ENCODE peak calls at places on chromosomes 3 and 15, in four cellular contexts. H is mammary epithelial cell, X is A549, V is mesenchymal stem cell. P is an unnamed sample.

GRCh38 chr15:45200799-45201556 is 13.2 kb upstream of the SHF start:
- DNase-seq in H (peak; percentile 86), X (peak; percentile 90), V (peak; percentile 85), P (peak; percentile 85)

GRCh38 chr3:160134454-160134853 is 90.8 kb upstream of the C3orf80 start:
- DNase-seq in H (no peak), X (peak; percentile 38), V (no peak), P (no peak)

GRCh38 chr3:114175204-114175987 is 3.5 kb downstream of the DRD3 start:
- DNase-seq in H (no peak), X (no peak), V (no peak), P (no peak)

GRCh38 chr3:150069633-150070032 is 98.9 kb upstream of the PFN2 start:
- DNase-seq in H (no peak), X (no peak), V (no peak), P (no peak)

GRCh38 chr3:152121292-152121654 is 147.5 kb upstream of the MBNL1 start:
- DNase-seq in H (peak; percentile 77), X (peak; percentile 23), V (peak; percentile 85), P (peak; percentile 92)

GRCh38 chr3:113600418-113601185 is 68.2 kb downstream of the SIDT1 start:
- DNase-seq in H (no peak), X (no peak), V (no peak), P (no peak)

GRCh38 chr15:98842192-98842972 is 165.2 kb downstream of the PGPEP1L start:
- DNase-seq in H (peak; percentile 14), X (no peak), V (no peak), P (peak; percentile 61)

GRCh38 chr15:64311566-64311965 is 44.4 kb downstream of the CSNK1G1 start:
- DNase-seq in H (no peak), X (no peak), V (no peak), P (no peak)

GRCh38 chr3:24306518-24306917 is 188.1 kb downstream of the THRB start:
- DNase-seq in H (no peak), X (no peak), V (no peak), P (no peak)

GRCh38 chr3:168424059-168424765 is 328.5 kb upstream of the GOLIM4 start:
- DNase-seq in H (no peak), X (no peak), V (peak; percentile 21), P (no peak)

GRCh38 chr3:191401775-191402357 is 59.1 kb upstream of the PYDC2 start:
- DNase-seq in H (no peak), X (no peak), V (no peak), P (no peak)

GRCh38 chr3:155554777-155555445 is 190.0 kb downstream of the PLCH1 start:
- DNase-seq in H (peak; percentile 65), X (peak; percentile 85), V (no peak), P (no peak)

GRCh38 chr3:146803746-146804145 is 198.6 kb upstream of the PLSCR5 start:
- DNase-seq in H (no peak), X (no peak), V (peak; percentile 79), P (peak; percentile 89)

GRCh38 chr15:70792171-70792573 is 28.8 kb upstream of the UACA start:
- DNase-seq in H (peak; percentile 50), X (peak; percentile 80), V (peak; percentile 59), P (peak; percentile 90)

GRCh38 chr3:79906106-79906505 is 138.3 kb upstream of the ROBO1 start:
- DNase-seq in H (peak; percentile 14), X (no peak), V (no peak), P (no peak)

GRCh38 chr15:96565266-96565665 is 234.8 kb downstream of the NR2F2 start:
- DNase-seq in H (peak; percentile 73), X (no peak), V (no peak), P (no peak)

GRCh38 chr3:113552851-113553250 is 20.5 kb downstream of the SIDT1 start:
- DNase-seq in H (no peak), X (no peak), V (no peak), P (no peak)

GRCh38 chr3:94671078-94671477 is 608.2 kb downstream of the NSUN3 start:
- DNase-seq in H (no peak), X (no peak), V (no peak), P (no peak)

GRCh38 chr3:152376351-152377183 is 107.8 kb downstream of the MBNL1 start:
- DNase-seq in H (no peak), X (peak; percentile 72), V (no peak), P (peak; percentile 43)

GRCh38 chr15:88882745-88883144 is 12.6 kb downstream of the HAPLN3 start:
- DNase-seq in H (no peak), X (no peak), V (peak; percentile 24), P (peak; percentile 59)

GRCh38 chr15:89114974-89115373 is 26.7 kb downstream of the ABHD2 start:
- DNase-seq in H (no peak), X (peak; percentile 74), V (peak; percentile 37), P (peak; percentile 55)

GRCh38 chr3:11600501-11601282 is 43.0 kb downstream of the VGLL4 start:
- DNase-seq in H (peak; percentile 99), X (peak; percentile 93), V (peak; percentile 99), P (peak; percentile 99)

GRCh38 chr3:63791974-63792373 is 27.1 kb upstream of the C3orf49 start:
- DNase-seq in H (peak; percentile 35), X (peak; percentile 10), V (peak; percentile 50), P (peak; percentile 91)

GRCh38 chr15:52232327-52232726 is 41.1 kb upstream of the GNB5 start:
- DNase-seq in H (no peak), X (no peak), V (no peak), P (peak; percentile 19)
- H3K4me3 ChIP-seq in H (no peak overlapping the region), X (no peak overlapping the region), V (no peak overlapping the region), P (no peak overlapping the region)

GRCh38 chr15:31227954-31228542 is 98.6 kb upstream of the KLF13 start:
- DNase-seq in H (no peak), X (no peak), V (no peak), P (no peak)
- H3K4me2 ChIP-seq in H (no peak overlapping the region), X (no peak overlapping the region), V (no peak overlapping the region), P (no peak overlapping the region)

DNA sequence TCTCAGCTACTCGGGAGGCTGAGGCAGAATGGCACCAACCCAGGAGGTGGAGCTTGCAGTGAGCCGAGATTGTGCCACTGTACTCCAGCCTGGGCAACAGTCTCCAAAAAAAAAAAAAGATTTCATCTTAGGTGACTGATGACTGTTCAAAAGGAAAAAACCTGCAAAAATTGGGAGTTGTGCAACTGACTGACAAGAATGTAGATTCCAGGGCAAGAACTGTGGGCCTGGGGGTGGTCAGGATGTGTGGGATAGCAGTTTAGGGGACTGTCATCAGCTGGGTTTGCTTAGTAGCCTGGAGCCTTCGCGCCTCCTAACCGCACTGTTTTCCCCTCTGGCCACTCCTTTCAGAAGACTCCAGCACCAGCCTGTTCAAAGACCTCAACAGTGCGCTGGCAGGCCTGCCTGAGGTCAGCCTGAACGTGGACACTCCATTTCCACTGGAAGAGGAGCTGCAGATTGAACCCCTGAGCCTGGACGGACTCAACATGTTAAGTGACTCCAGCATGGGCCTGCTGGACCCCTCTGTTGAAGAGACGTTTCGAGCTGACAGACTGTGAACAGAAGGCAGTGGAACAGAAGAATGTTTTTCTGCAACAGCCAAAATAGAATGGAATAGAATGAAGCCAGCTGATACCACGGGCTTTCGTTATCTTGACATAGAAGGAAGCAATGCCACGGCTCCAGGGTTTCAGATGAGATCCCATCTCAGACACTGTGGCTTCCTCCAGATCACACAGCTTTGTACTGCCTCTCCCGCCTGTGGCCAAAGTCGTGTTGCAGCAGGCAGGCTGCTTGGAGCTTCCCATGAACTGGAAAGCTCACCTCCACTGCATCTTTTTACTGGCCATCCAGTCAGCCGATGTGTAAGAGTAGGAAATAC is 75.3 kb upstream of the BLM start:
- DNase-seq in H (peak; percentile 25), X (no peak), V (no peak), P (no peak)
- H3K4me3 ChIP-seq in H (no peak overlapping the region), X (no peak overlapping the region), V (no peak overlapping the region), P (no peak overlapping the region)

GRCh38 chr3:46985588-46985987 is 6.1 kb downstream of the NBEAL2 start:
- DNase-seq in H (no peak), X (no peak), V (no peak), P (no peak)
- H3K4me2 ChIP-seq in H (peak overlapping the region; percentile 9), X (no peak overlapping the region), V (no peak overlapping the region), P (no peak overlapping the region)

DNA sequence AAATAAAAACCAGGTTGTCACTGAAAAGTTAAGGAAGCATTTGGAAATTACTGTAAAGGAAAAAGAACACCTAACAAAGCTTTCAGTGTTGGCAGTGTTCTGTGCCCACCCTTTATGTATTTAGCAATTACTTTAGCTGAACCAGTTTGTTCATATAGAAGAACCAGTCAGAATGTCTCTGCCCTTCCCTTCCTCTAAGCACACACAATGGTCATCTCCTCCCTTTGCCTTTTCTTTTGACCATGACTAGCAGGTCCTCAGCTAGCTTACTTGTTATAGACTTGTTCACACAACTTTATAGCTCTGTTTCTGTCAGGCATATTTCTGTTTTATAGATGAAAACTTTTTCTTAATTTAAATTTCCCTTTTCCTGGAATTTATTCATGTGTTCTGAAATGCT is 59.6 kb downstream of the AKAP13 start:
- DNase-seq in H (no peak), X (no peak), V (no peak), P (no peak)
- H3K4me3 ChIP-seq in H (no peak overlapping the region), X (no peak overlapping the region), V (no peak overlapping the region), P (no peak overlapping the region)

GRCh38 chr3:172106037-172106559 is 66.7 kb downstream of the FNDC3B start:
- DNase-seq in H (no peak), X (no peak), V (no peak), P (no peak)

GRCh38 chr3:172107403-172107802 is 68.0 kb downstream of the FNDC3B start:
- DNase-seq in H (no peak), X (no peak), V (no peak), P (peak; percentile 29)

GRCh38 chr3:172104471-172105072 is 65.2 kb downstream of the FNDC3B start:
- DNase-seq in H (peak; percentile 54), X (peak; percentile 29), V (no peak), P (no peak)

GRCh38 chr3:172110127-172110779 is 70.9 kb downstream of the FNDC3B start:
- DNase-seq in H (no peak), X (no peak), V (no peak), P (no peak)

GRCh38 chr3:172106989-172107388 is 67.6 kb downstream of the FNDC3B start:
- DNase-seq in H (no peak), X (no peak), V (no peak), P (no peak)
- H3K4me2 ChIP-seq in H (no peak overlapping the region), X (no peak overlapping the region), V (no peak overlapping the region), P (no peak overlapping the region)

GRCh38 chr3:14797731-14798130 is 21.0 kb upstream of the FGD5 start:
- DNase-seq in H (no peak), X (no peak), V (no peak), P (no peak)
- H3K4me3 ChIP-seq in H (no peak overlapping the region), X (no peak overlapping the region), V (no peak overlapping the region), P (no peak overlapping the region)

GRCh38 chr3:107377151-107377550 is at the start of gene CCDC54:
- DNase-seq in H (no peak), X (peak; percentile 9), V (no peak), P (peak; percentile 22)
- H3K4me2 ChIP-seq in H (no peak within 1 kb of the TSS), X (no peak within 1 kb of the TSS), V (no peak within 1 kb of the TSS), P (no peak within 1 kb of the TSS)

GRCh38 chr15:58065011-58065444 is 483 bp downstream of the ALDH1A2 start:
- DNase-seq in H (no peak), X (no peak), V (no peak), P (no peak)
- H3K4me3 ChIP-seq in H (no peak overlapping the region), X (no peak overlapping the region), V (no peak overlapping the region), P (no peak overlapping the region)

P was measured in GM23248.